ENCODE peak calls at places on chromosome 19, in eight cellular contexts. One of them, this sample, is unnamed.
A peak's percentile ranks its signal among the peaks of the same experiment; 100 is the strongest.

GRCh38 chr19:46413262-46414031 is at the start of gene CCDC8:
- DNase-seq in stomach: no peak
- DNase-seq in ovary: peak; percentile 96
- DNase-seq in Peyer's patch: no peak
- DNase-seq in A549: no peak
- DNase-seq in esophagus squamous epithelium: no peak
- DNase-seq in right lobe of liver: no peak
- DNase-seq in transverse colon: peak; percentile 57
- DNase-seq in this sample: peak; percentile 91

GRCh38 chr19:46670874-46671273 is 9.9 kb upstream of the DACT3 start:
- DNase-seq in stomach: no peak
- DNase-seq in right lobe of liver: no peak
- DNase-seq in Peyer's patch: no peak
- DNase-seq in transverse colon: no peak
- DNase-seq in A549: no peak
- DNase-seq in esophagus squamous epithelium: no peak
- DNase-seq in ovary: no peak
- DNase-seq in this sample: no peak

GRCh38 chr19:45767881-45768643 is 990 bp downstream of the SIX5 start:
- DNase-seq in ovary: peak; percentile 86
- DNase-seq in Peyer's patch: peak; percentile 29
- DNase-seq in transverse colon: peak; percentile 70
- DNase-seq in A549: peak; percentile 54
- DNase-seq in esophagus squamous epithelium: no peak
- DNase-seq in right lobe of liver: peak; percentile 84
- DNase-seq in stomach: peak; percentile 70
- DNase-seq in this sample: peak; percentile 72

GRCh38 chr19:35260694-35261304 is 8.0 kb upstream of the USF2 start:
- DNase-seq in stomach: peak; percentile 17
- DNase-seq in ovary: peak; percentile 33
- DNase-seq in transverse colon: no peak
- DNase-seq in Peyer's patch: peak; percentile 9
- DNase-seq in A549: no peak
- DNase-seq in esophagus squamous epithelium: no peak
- DNase-seq in right lobe of liver: no peak
- DNase-seq in this sample: peak; percentile 29

GRCh38 chr19:31308781-31309180 is 40.5 kb downstream of the TSHZ3 start:
- DNase-seq in stomach: no peak
- DNase-seq in right lobe of liver: no peak
- DNase-seq in Peyer's patch: no peak
- DNase-seq in A549: no peak
- DNase-seq in esophagus squamous epithelium: no peak
- DNase-seq in ovary: no peak
- DNase-seq in transverse colon: no peak
- DNase-seq in this sample: no peak

GRCh38 chr19:32674959-32675719 is at the start of gene ANKRD27:
- DNase-seq in right lobe of liver: peak; percentile 98
- DNase-seq in stomach: peak; percentile 99
- DNase-seq in transverse colon: peak; percentile 99
- DNase-seq in esophagus squamous epithelium: peak; percentile 91
- DNase-seq in ovary: peak; percentile 99
- DNase-seq in Peyer's patch: peak; percentile 99
- DNase-seq in A549: peak; percentile 100
- DNase-seq in this sample: peak; percentile 99

GRCh38 chr19:18150776-18151624 is 2.0 kb upstream of the PIK3R2 start:
- DNase-seq in A549: no peak
- DNase-seq in esophagus squamous epithelium: no peak
- DNase-seq in Peyer's patch: no peak
- DNase-seq in stomach: no peak
- DNase-seq in right lobe of liver: no peak
- DNase-seq in transverse colon: no peak
- DNase-seq in ovary: peak; percentile 52
- DNase-seq in this sample: peak; percentile 43

GRCh38 chr19:11539495-11540365 is 1.1 kb downstream of the CNN1 start:
- DNase-seq in A549: no peak
- DNase-seq in Peyer's patch: no peak
- DNase-seq in stomach: no peak
- DNase-seq in ovary: peak; percentile 81
- DNase-seq in right lobe of liver: no peak
- DNase-seq in esophagus squamous epithelium: no peak
- DNase-seq in transverse colon: peak; percentile 29
- DNase-seq in this sample: no peak

GRCh38 chr19:17420267-17420924 is 549 bp downstream of the MVB12A start:
- DNase-seq in stomach: peak; percentile 35
- DNase-seq in esophagus squamous epithelium: no peak
- DNase-seq in right lobe of liver: peak; percentile 66
- DNase-seq in ovary: peak; percentile 73
- DNase-seq in transverse colon: peak; percentile 51
- DNase-seq in A549: no peak
- DNase-seq in Peyer's patch: no peak
- DNase-seq in this sample: peak; percentile 73

GRCh38 chr19:46860125-46860845 is 512 bp upstream of the ARHGAP35 start:
- DNase-seq in ovary: peak; percentile 98
- DNase-seq in stomach: peak; percentile 98
- DNase-seq in A549: peak; percentile 98
- DNase-seq in right lobe of liver: peak; percentile 99
- DNase-seq in esophagus squamous epithelium: peak; percentile 87
- DNase-seq in transverse colon: peak; percentile 98
- DNase-seq in Peyer's patch: peak; percentile 97
- DNase-seq in this sample: peak; percentile 99

GRCh38 chr19:49746206-49746958 is 16.7 kb downstream of the TSKS start:
- DNase-seq in stomach: peak; percentile 29
- DNase-seq in ovary: peak; percentile 73
- DNase-seq in right lobe of liver: peak; percentile 75
- DNase-seq in Peyer's patch: no peak
- DNase-seq in esophagus squamous epithelium: no peak
- DNase-seq in A549: peak; percentile 67
- DNase-seq in transverse colon: peak; percentile 41
- DNase-seq in this sample: peak; percentile 62

GRCh38 chr19:14450168-14450874 is 17.2 kb downstream of the PKN1 start:
- DNase-seq in A549: peak; percentile 56
- DNase-seq in transverse colon: no peak
- DNase-seq in esophagus squamous epithelium: no peak
- DNase-seq in Peyer's patch: no peak
- DNase-seq in right lobe of liver: no peak
- DNase-seq in ovary: peak; percentile 49
- DNase-seq in stomach: no peak
- DNase-seq in this sample: no peak

GRCh38 chr19:16076958-16077611 is 790 bp downstream of the TPM4 start:
- DNase-seq in Peyer's patch: peak; percentile 59
- DNase-seq in esophagus squamous epithelium: no peak
- DNase-seq in transverse colon: peak; percentile 73
- DNase-seq in stomach: peak; percentile 55
- DNase-seq in ovary: peak; percentile 80
- DNase-seq in right lobe of liver: no peak
- DNase-seq in A549: no peak
- DNase-seq in this sample: no peak

GRCh38 chr19:28899703-28900102 is 313.2 kb downstream of the UQCRFS1 start:
- DNase-seq in ovary: no peak
- DNase-seq in right lobe of liver: no peak
- DNase-seq in transverse colon: no peak
- DNase-seq in stomach: no peak
- DNase-seq in esophagus squamous epithelium: no peak
- DNase-seq in Peyer's patch: no peak
- DNase-seq in A549: no peak
- DNase-seq in this sample: no peak

GRCh38 chr19:49340865-49341718 is 5.9 kb downstream of the CD37 start:
- DNase-seq in ovary: no peak
- DNase-seq in esophagus squamous epithelium: no peak
- DNase-seq in right lobe of liver: peak; percentile 49
- DNase-seq in Peyer's patch: no peak
- DNase-seq in A549: no peak
- DNase-seq in transverse colon: no peak
- DNase-seq in stomach: no peak
- DNase-seq in this sample: no peak

GRCh38 chr19:33005440-33005839 is 33.4 kb downstream of the FAAP24 start:
- DNase-seq in A549: no peak
- DNase-seq in ovary: no peak
- DNase-seq in stomach: no peak
- DNase-seq in Peyer's patch: no peak
- DNase-seq in esophagus squamous epithelium: no peak
- DNase-seq in right lobe of liver: no peak
- DNase-seq in transverse colon: no peak
- DNase-seq in this sample: no peak

GRCh38 chr19:48752511-48753365 is at the start of gene FUT1:
- DNase-seq in ovary: no peak
- DNase-seq in right lobe of liver: no peak
- DNase-seq in transverse colon: peak; percentile 76
- DNase-seq in A549: no peak
- DNase-seq in Peyer's patch: peak; percentile 30
- DNase-seq in esophagus squamous epithelium: no peak
- DNase-seq in stomach: peak; percentile 95
- DNase-seq in this sample: no peak

GRCh38 chr19:8517551-8518442 is 3.8 kb upstream of the ZNF414 start:
- DNase-seq in esophagus squamous epithelium: no peak
- DNase-seq in ovary: no peak
- DNase-seq in stomach: no peak
- DNase-seq in transverse colon: no peak
- DNase-seq in A549: no peak
- DNase-seq in right lobe of liver: no peak
- DNase-seq in Peyer's patch: peak; percentile 66
- DNase-seq in this sample: peak; percentile 49

GRCh38 chr19:34793562-34793961 is 20.5 kb upstream of the ZNF599 start:
- DNase-seq in right lobe of liver: no peak
- DNase-seq in stomach: no peak
- DNase-seq in Peyer's patch: no peak
- DNase-seq in ovary: no peak
- DNase-seq in A549: no peak
- DNase-seq in esophagus squamous epithelium: no peak
- DNase-seq in transverse colon: no peak
- DNase-seq in this sample: no peak

GRCh38 chr19:37655689-37656491 is 625 bp upstream of the ZFP30 start:
- DNase-seq in Peyer's patch: peak; percentile 74
- DNase-seq in stomach: peak; percentile 79
- DNase-seq in ovary: peak; percentile 90
- DNase-seq in right lobe of liver: peak; percentile 90
- DNase-seq in transverse colon: peak; percentile 84
- DNase-seq in esophagus squamous epithelium: peak; percentile 1
- DNase-seq in A549: peak; percentile 81
- DNase-seq in this sample: peak; percentile 87

GRCh38 chr19:51324082-51324481 is 12.6 kb downstream of the IGLON5 start:
- DNase-seq in Peyer's patch: no peak
- DNase-seq in ovary: no peak
- DNase-seq in esophagus squamous epithelium: no peak
- DNase-seq in stomach: no peak
- DNase-seq in right lobe of liver: no peak
- DNase-seq in A549: no peak
- DNase-seq in transverse colon: no peak
- DNase-seq in this sample: no peak

GRCh38 chr19:47657719-47658118 is 48.8 kb downstream of the BICRA start:
- DNase-seq in esophagus squamous epithelium: no peak
- DNase-seq in transverse colon: no peak
- DNase-seq in Peyer's patch: no peak
- DNase-seq in ovary: no peak
- DNase-seq in right lobe of liver: no peak
- DNase-seq in stomach: no peak
- DNase-seq in A549: no peak
- DNase-seq in this sample: no peak

DNA sequence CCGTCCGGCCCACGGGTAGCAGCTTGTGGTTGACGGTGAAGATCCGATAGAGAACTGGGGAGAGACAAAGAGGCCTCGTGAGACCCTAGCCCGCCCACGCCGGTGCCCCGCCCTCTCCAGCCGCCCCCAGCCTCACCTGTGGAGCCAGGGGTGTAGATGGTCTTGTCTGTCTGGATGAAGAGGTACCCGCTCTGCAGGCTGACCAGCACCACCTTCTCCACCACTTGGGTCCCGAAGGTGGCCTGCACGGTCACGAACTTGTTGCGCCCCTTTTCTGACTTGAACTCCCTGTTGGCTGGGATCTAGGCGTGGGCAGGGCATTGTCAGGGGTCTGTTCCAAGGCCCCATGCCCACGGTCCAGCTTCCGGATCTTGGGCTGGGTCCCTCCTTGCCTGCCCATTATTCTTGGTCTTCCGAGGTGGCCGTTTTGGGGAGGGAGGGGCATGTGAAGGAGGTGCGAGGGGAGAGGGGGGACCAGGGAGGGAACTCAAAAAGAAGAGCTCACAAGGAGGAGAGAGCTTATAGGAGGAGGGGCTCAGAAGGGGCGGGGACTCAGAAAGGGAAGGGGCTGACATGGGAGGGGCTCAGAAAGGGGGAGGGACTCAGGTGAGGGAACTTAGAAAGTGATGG is 2.2 kb downstream of the C3 start:
- DNase-seq in Peyer's patch: no peak
- DNase-seq in transverse colon: no peak
- DNase-seq in A549: no peak
- DNase-seq in stomach: no peak
- DNase-seq in esophagus squamous epithelium: no peak
- DNase-seq in right lobe of liver: peak; percentile 63
- DNase-seq in ovary: no peak
- DNase-seq in this sample: no peak
- H3K4me3 ChIP-seq in Peyer's patch: no peak overlapping the region
- H3K4me3 ChIP-seq in transverse colon: no peak overlapping the region
- H3K4me3 ChIP-seq in A549: no peak overlapping the region
- H3K4me3 ChIP-seq in stomach: no peak overlapping the region
- H3K4me3 ChIP-seq in esophagus squamous epithelium: no peak overlapping the region
- H3K4me3 ChIP-seq in right lobe of liver: peak overlapping the region; percentile 64
- H3K4me3 ChIP-seq in ovary: no peak overlapping the region
- H3K4me3 ChIP-seq in this sample: no peak overlapping the region

GRCh38 chr19:6431891-6432290 is 1.7 kb downstream of the SLC25A41 start:
- DNase-seq in transverse colon: no peak
- DNase-seq in ovary: no peak
- DNase-seq in esophagus squamous epithelium: no peak
- DNase-seq in Peyer's patch: no peak
- DNase-seq in right lobe of liver: no peak
- DNase-seq in A549: no peak
- DNase-seq in stomach: no peak
- DNase-seq in this sample: no peak
- TF ChIP-seq CTCF in transverse colon: no peak
- TF ChIP-seq CTCF in ovary: no peak
- TF ChIP-seq CTCF in esophagus squamous epithelium: no peak
- TF ChIP-seq CTCF in Peyer's patch: no peak
- TF ChIP-seq CTCF in right lobe of liver: no peak
- TF ChIP-seq CTCF in A549: no peak
- TF ChIP-seq CTCF in stomach: no peak
- TF ChIP-seq CTCF in this sample: no peak

DNA sequence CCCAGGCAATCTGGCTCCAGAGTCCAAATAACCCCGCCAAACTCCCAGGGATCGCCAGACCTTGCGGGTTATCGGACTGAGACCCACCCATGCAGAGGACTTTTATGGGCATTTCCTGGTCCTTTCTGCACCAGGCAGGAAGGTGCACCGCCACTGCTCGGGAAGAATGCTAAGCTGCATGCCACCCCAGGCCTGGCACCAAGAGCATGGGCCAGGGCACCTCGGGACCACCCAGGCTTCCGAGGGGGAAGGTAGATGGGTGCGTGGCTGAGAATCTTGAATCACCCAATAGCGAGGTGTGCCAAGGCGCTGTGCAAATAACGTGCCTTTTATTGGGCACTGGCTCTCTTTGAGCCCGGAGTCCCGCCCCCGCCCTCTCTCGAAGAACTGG is 422 bp upstream of the ZNF575 start:
- DNase-seq in stomach: peak; percentile 73
- DNase-seq in A549: peak; percentile 79
- DNase-seq in esophagus squamous epithelium: no peak
- DNase-seq in Peyer's patch: no peak
- DNase-seq in right lobe of liver: peak; percentile 77
- DNase-seq in ovary: peak; percentile 69
- DNase-seq in transverse colon: peak; percentile 82
- DNase-seq in this sample: peak; percentile 73
- TF ChIP-seq POLR2A in stomach: no peak
- TF ChIP-seq POLR2A in A549: peak; percentile 39
- TF ChIP-seq POLR2A in esophagus squamous epithelium: no peak
- TF ChIP-seq POLR2A in Peyer's patch: no peak
- TF ChIP-seq POLR2A in right lobe of liver: no peak
- TF ChIP-seq POLR2A in ovary: no peak
- TF ChIP-seq POLR2A in transverse colon: no peak
- TF ChIP-seq POLR2A in this sample: no peak

GRCh38 chr19:3660493-3661219 is 34.1 kb upstream of the CACTIN start:
- DNase-seq in A549: no peak
- DNase-seq in esophagus squamous epithelium: no peak
- DNase-seq in right lobe of liver: no peak
- DNase-seq in ovary: no peak
- DNase-seq in transverse colon: no peak
- DNase-seq in stomach: no peak
- DNase-seq in Peyer's patch: no peak
- DNase-seq in this sample: no peak
- H3K4me3 ChIP-seq in A549: no peak overlapping the region
- H3K4me3 ChIP-seq in esophagus squamous epithelium: no peak overlapping the region
- H3K4me3 ChIP-seq in right lobe of liver: no peak overlapping the region
- H3K4me3 ChIP-seq in ovary: no peak overlapping the region
- H3K4me3 ChIP-seq in transverse colon: no peak overlapping the region
- H3K4me3 ChIP-seq in stomach: no peak overlapping the region
- H3K4me3 ChIP-seq in Peyer's patch: no peak overlapping the region
- H3K4me3 ChIP-seq in this sample: no peak overlapping the region

This sample was measured in adrenal gland.